ENCODE peak calls at places on chromosome 12, in eight cellular contexts. A is brain microvascular endothelial cell, M is astrocyte of the spinal cord, O is GM06990, J is HFF-Myc, N is RWPE2, D is fibroblast of lung, B is suprapubic skin. X is an unnamed sample.

GRCh38 chr12:110224379-110225304 is 56.4 kb upstream of the ATP2A2 start:
- DNase-seq in A (peak; percentile 43), M (peak; percentile 88), O (no peak), J (peak; percentile 75), N (no peak), D (peak; percentile 93), B (no peak), X (peak; percentile 94)

GRCh38 chr12:132158677-132159554 is 14.7 kb downstream of the NOC4L start:
- DNase-seq in A (no peak), M (no peak), O (no peak), J (no peak), N (no peak), D (no peak), B (no peak), X (no peak)

GRCh38 chr12:90936230-90937005 is 18.6 kb downstream of the CCER1 start:
- DNase-seq in A (no peak), M (no peak), O (no peak), J (no peak), N (no peak), D (no peak), B (no peak), X (no peak)

GRCh38 chr12:93572712-93573551 is 457 bp downstream of the SOCS2 start:
- DNase-seq in A (no peak), M (peak; percentile 32), O (peak; percentile 33), J (no peak), N (peak; percentile 61), D (no peak), B (peak; percentile 81), X (peak; percentile 22)

GRCh38 chr12:127355061-127355820 is 911.7 kb upstream of the TMEM132C start:
- DNase-seq in A (peak; percentile 15), M (peak; percentile 4), O (no peak), J (no peak), N (no peak), D (no peak), B (no peak), X (peak; percentile 56)

GRCh38 chr12:21831671-21832357 is 57.3 kb upstream of the KCNJ8 start:
- DNase-seq in A (no peak), M (peak; percentile 30), O (no peak), J (no peak), N (no peak), D (peak; percentile 54), B (peak; percentile 72), X (peak; percentile 88)

GRCh38 chr12:1574863-1575254 is 19.5 kb downstream of the FBXL14 start:
- DNase-seq in A (no peak), M (peak; percentile 61), O (no peak), J (no peak), N (no peak), D (no peak), B (no peak), X (no peak)

GRCh38 chr12:75722714-75723200 is 211.3 kb upstream of the KRR1 start:
- DNase-seq in A (peak; percentile 87), M (peak; percentile 95), O (peak; percentile 34), J (peak; percentile 95), N (no peak), D (peak; percentile 96), B (no peak), X (peak; percentile 94)

GRCh38 chr12:77402726-77403125 is 337.4 kb upstream of the E2F7 start:
- DNase-seq in A (peak; percentile 17), M (peak; percentile 54), O (no peak), J (no peak), N (no peak), D (peak; percentile 35), B (no peak), X (peak; percentile 87)

GRCh38 chr12:68080577-68080976 is 79.0 kb downstream of the IFNG start:
- DNase-seq in A (no peak), M (no peak), O (no peak), J (no peak), N (no peak), D (no peak), B (no peak), X (no peak)

GRCh38 chr12:88063375-88063774 is 34.2 kb upstream of the C12orf50 start:
- DNase-seq in A (no peak), M (peak; percentile 22), O (peak; percentile 24), J (no peak), N (no peak), D (peak; percentile 26), B (no peak), X (no peak)

GRCh38 chr12:69085852-69086251 is 152.9 kb upstream of the CPM start:
- DNase-seq in A (no peak), M (no peak), O (no peak), J (no peak), N (no peak), D (no peak), B (no peak), X (no peak)

GRCh38 chr12:116562090-116562489 is 2.9 kb downstream of the MAP1LC3B2 start:
- DNase-seq in A (no peak), M (no peak), O (no peak), J (no peak), N (no peak), D (no peak), B (no peak), X (no peak)

GRCh38 chr12:16531623-16532022 is 74.3 kb downstream of the LMO3 start:
- DNase-seq in A (no peak), M (peak; percentile 15), O (no peak), J (no peak), N (no peak), D (no peak), B (no peak), X (no peak)

GRCh38 chr12:29012673-29013072 is 136.4 kb upstream of the FAR2 start:
- DNase-seq in A (no peak), M (no peak), O (no peak), J (no peak), N (no peak), D (no peak), B (no peak), X (no peak)

GRCh38 chr12:64083285-64084210 is 138.5 kb downstream of the KICS2 start:
- DNase-seq in A (peak; percentile 60), M (peak; percentile 91), O (no peak), J (peak; percentile 88), N (no peak), D (peak; percentile 97), B (peak; percentile 89), X (peak; percentile 98)

GRCh38 chr12:105444809-105445102 is 114.3 kb downstream of the C12orf75 start:
- DNase-seq in A (no peak), M (no peak), O (no peak), J (no peak), N (no peak), D (no peak), B (no peak), X (peak; percentile 56)

GRCh38 chr12:47838286-47838931 is 18.7 kb upstream of the HDAC7 start:
- DNase-seq in A (peak; percentile 18), M (peak; percentile 35), O (no peak), J (no peak), N (no peak), D (peak; percentile 53), B (no peak), X (peak; percentile 58)

GRCh38 chr12:7650091-7650490 is 15.6 kb downstream of the APOBEC1 start:
- DNase-seq in A (no peak), M (no peak), O (no peak), J (no peak), N (no peak), D (no peak), B (no peak), X (no peak)

GRCh38 chr12:94147991-94148840 is at the start of gene PLXNC1:
- DNase-seq in A (no peak), M (peak; percentile 27), O (peak; percentile 86), J (no peak), N (no peak), D (peak; percentile 44), B (peak; percentile 87), X (peak; percentile 35)

GRCh38 chr12:6936642-6937480 is 6.8 kb upstream of the RNU7-1 start:
- DNase-seq in A (no peak), M (no peak), O (peak; percentile 72), J (no peak), N (no peak), D (no peak), B (no peak), X (no peak)

GRCh38 chr12:102484732-102485069 is 4.3 kb upstream of the IGF1 start:
- DNase-seq in A (no peak), M (no peak), O (no peak), J (no peak), N (no peak), D (no peak), B (no peak), X (no peak)
- TF ChIP-seq CTCF in A (no peak), M (no peak), O (no peak), J (no peak), N (peak; percentile 67), D (no peak), B (no peak), X (no peak)

DNA sequence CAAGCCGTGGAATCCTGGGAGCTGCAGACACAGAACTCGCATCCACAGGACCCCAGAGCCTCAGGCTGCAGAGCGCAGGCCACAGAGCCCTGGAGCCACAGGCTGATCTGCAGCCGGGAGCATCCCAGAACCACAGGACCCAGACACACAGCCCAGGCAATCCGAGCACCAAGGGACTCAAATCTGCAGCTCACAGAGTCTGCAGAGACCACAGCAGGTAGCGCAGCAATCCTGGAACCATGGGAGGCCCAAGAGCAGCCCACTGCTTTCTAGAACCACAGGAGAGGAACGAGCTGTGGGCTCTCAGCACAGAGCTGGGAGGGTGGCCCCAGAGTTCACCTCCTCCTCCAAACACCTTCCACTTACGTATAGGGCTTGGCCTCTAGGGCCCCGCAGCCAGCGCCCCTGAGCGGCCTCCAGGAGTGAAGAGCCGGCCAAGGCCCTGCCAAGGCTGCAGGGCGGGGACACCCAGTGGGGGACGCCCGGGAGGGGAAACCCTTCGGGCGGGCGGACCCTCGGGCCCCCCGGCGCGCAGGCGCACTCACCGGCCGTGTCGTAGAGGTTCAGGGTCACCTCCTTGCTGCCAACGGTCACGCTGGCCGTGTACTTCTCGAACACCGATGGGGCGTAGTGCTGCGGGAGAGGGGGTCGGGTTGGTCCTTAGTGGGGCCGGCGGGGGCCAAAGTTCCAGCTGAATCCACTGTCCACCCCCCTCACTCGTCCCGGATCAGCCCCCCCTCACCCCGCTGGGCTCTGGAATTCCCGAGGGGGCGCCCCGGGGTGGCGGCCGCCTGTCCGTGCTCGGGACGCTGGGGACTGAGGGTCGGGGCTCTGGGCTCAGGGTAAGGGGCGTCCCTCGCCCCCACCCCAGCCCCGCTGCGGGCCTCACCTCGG is 634 bp downstream of the RHOF start:
- DNase-seq in A (no peak), M (no peak), O (peak; percentile 82), J (no peak), N (no peak), D (no peak), B (no peak), X (no peak)
- H3K4me3 ChIP-seq in A (peak overlapping the region; percentile 61), M (peak overlapping the region; percentile 49), O (peak overlapping the region; percentile 87), J (peak overlapping the region; percentile 45), N (peak overlapping the region; percentile 45), D (peak overlapping the region; percentile 26), B (peak overlapping the region; percentile 61), X (peak overlapping the region; percentile 64)

GRCh38 chr12:107990325-107990724 is 138.8 kb upstream of the WSCD2 start:
- DNase-seq in A (peak; percentile 1), M (no peak), O (no peak), J (no peak), N (no peak), D (no peak), B (no peak), X (no peak)
- TF ChIP-seq CTCF in A (peak; percentile 34), M (no peak), O (peak; percentile 46), J (peak; percentile 19), N (peak; percentile 45), D (peak; percentile 16), B (no peak), X (peak; percentile 16)

DNA sequence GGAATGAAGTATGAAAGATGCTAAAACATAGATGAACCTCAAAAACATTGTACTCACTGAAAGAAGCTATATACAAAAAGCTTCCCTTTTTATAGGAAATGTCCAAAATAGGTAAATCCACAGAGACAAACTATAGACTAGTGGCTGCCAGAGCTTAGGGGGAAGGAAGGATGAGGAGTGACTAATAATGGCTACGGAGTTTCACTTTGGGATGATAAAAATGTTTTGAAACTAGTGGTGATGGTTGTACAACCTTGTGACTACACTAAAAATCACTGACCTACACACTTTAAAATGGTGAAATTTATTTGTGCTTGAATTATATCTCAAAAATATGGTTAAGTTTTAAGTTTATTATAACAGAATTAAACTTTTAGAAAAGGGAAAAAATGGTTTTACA is 37.1 kb upstream of the AMN1 start:
- DNase-seq in A (no peak), M (no peak), O (no peak), J (no peak), N (no peak), D (no peak), B (no peak), X (no peak)
- H3K4me3 ChIP-seq in A (no peak overlapping the region), M (no peak overlapping the region), O (no peak overlapping the region), J (no peak overlapping the region), N (no peak overlapping the region), D (no peak overlapping the region), B (no peak overlapping the region), X (no peak overlapping the region)